ENCODE peak calls at places on chromosome 12, in nine cellular contexts. One of them, this sample, is unnamed.

GRCh38 chr12:63150255-63151060 is 543 bp downstream of the AVPR1A start:
- DNase-seq in epithelial cell of esophagus: peak
- DNase-seq in GOT3: no peak
- DNase-seq in naive thymus-derived CD4-positive, alpha-beta T cell: no peak
- DNase-seq in activated T-cell treated with anti-CD3 and anti-CD28 coated beads for 24 hours: no peak
- DNase-seq in Peyer's patch: no peak
- DNase-seq in Daoy: peak
- DNase-seq in HT1080: no peak
- DNase-seq in T-cell: no peak
- DNase-seq in this sample: no peak

GRCh38 chr12:28130625-28131598 is 59.3 kb upstream of the CCDC91 start:
- DNase-seq in Peyer's patch: no peak
- DNase-seq in epithelial cell of esophagus: peak
- DNase-seq in Daoy: peak
- DNase-seq in HT1080: peak
- DNase-seq in naive thymus-derived CD4-positive, alpha-beta T cell: no peak
- DNase-seq in activated T-cell treated with anti-CD3 and anti-CD28 coated beads for 24 hours: no peak
- DNase-seq in T-cell: no peak
- DNase-seq in GOT3: no peak
- DNase-seq in this sample: peak

GRCh38 chr12:47767197-47767724 is 5.8 kb upstream of the SLC48A1 start:
- DNase-seq in Peyer's patch: peak
- DNase-seq in epithelial cell of esophagus: peak
- DNase-seq in activated T-cell treated with anti-CD3 and anti-CD28 coated beads for 24 hours: peak
- DNase-seq in T-cell: peak
- DNase-seq in Daoy: peak
- DNase-seq in HT1080: no peak
- DNase-seq in GOT3: no peak
- DNase-seq in naive thymus-derived CD4-positive, alpha-beta T cell: peak
- DNase-seq in this sample: peak

GRCh38 chr12:18461738-18462137 is 200.4 kb downstream of the PIK3C2G start:
- DNase-seq in naive thymus-derived CD4-positive, alpha-beta T cell: no peak
- DNase-seq in GOT3: no peak
- DNase-seq in HT1080: no peak
- DNase-seq in Peyer's patch: no peak
- DNase-seq in activated T-cell treated with anti-CD3 and anti-CD28 coated beads for 24 hours: no peak
- DNase-seq in T-cell: no peak
- DNase-seq in epithelial cell of esophagus: no peak
- DNase-seq in Daoy: no peak
- DNase-seq in this sample: peak

GRCh38 chr12:24901975-24902461 is 46.9 kb downstream of the BCAT1 start:
- DNase-seq in epithelial cell of esophagus: peak
- DNase-seq in naive thymus-derived CD4-positive, alpha-beta T cell: peak
- DNase-seq in T-cell: no peak
- DNase-seq in HT1080: no peak
- DNase-seq in activated T-cell treated with anti-CD3 and anti-CD28 coated beads for 24 hours: no peak
- DNase-seq in Peyer's patch: no peak
- DNase-seq in Daoy: no peak
- DNase-seq in GOT3: no peak
- DNase-seq in this sample: no peak

GRCh38 chr12:4290011-4290790 is 16.6 kb downstream of the CCND2 start:
- DNase-seq in naive thymus-derived CD4-positive, alpha-beta T cell: no peak
- DNase-seq in Daoy: no peak
- DNase-seq in T-cell: no peak
- DNase-seq in activated T-cell treated with anti-CD3 and anti-CD28 coated beads for 24 hours: no peak
- DNase-seq in Peyer's patch: no peak
- DNase-seq in HT1080: no peak
- DNase-seq in GOT3: no peak
- DNase-seq in epithelial cell of esophagus: no peak
- DNase-seq in this sample: no peak

GRCh38 chr12:26473291-26473690 is 277.9 kb downstream of the SSPN start:
- DNase-seq in Daoy: no peak
- DNase-seq in activated T-cell treated with anti-CD3 and anti-CD28 coated beads for 24 hours: no peak
- DNase-seq in epithelial cell of esophagus: peak
- DNase-seq in GOT3: no peak
- DNase-seq in Peyer's patch: peak
- DNase-seq in T-cell: no peak
- DNase-seq in naive thymus-derived CD4-positive, alpha-beta T cell: no peak
- DNase-seq in HT1080: peak
- DNase-seq in this sample: no peak

GRCh38 chr12:109718390-109718789 is 4.8 kb downstream of the FAM222A start:
- DNase-seq in activated T-cell treated with anti-CD3 and anti-CD28 coated beads for 24 hours: no peak
- DNase-seq in T-cell: no peak
- DNase-seq in GOT3: no peak
- DNase-seq in Daoy: no peak
- DNase-seq in Peyer's patch: no peak
- DNase-seq in epithelial cell of esophagus: no peak
- DNase-seq in HT1080: no peak
- DNase-seq in naive thymus-derived CD4-positive, alpha-beta T cell: no peak
- DNase-seq in this sample: no peak

GRCh38 chr12:66647034-66647691 is 31.7 kb downstream of the GRIP1 start:
- DNase-seq in activated T-cell treated with anti-CD3 and anti-CD28 coated beads for 24 hours: no peak
- DNase-seq in naive thymus-derived CD4-positive, alpha-beta T cell: no peak
- DNase-seq in Daoy: peak
- DNase-seq in GOT3: no peak
- DNase-seq in HT1080: peak
- DNase-seq in T-cell: no peak
- DNase-seq in epithelial cell of esophagus: peak
- DNase-seq in Peyer's patch: no peak
- DNase-seq in this sample: peak

GRCh38 chr12:50589650-50590435 is 85.1 kb downstream of the DIP2B start:
- DNase-seq in HT1080: peak
- DNase-seq in naive thymus-derived CD4-positive, alpha-beta T cell: no peak
- DNase-seq in T-cell: no peak
- DNase-seq in Daoy: peak
- DNase-seq in GOT3: no peak
- DNase-seq in epithelial cell of esophagus: peak
- DNase-seq in Peyer's patch: no peak
- DNase-seq in activated T-cell treated with anti-CD3 and anti-CD28 coated beads for 24 hours: peak
- DNase-seq in this sample: no peak

GRCh38 chr12:56599797-56600196 is 30.3 kb downstream of the BAZ2A start:
- DNase-seq in epithelial cell of esophagus: no peak
- DNase-seq in Peyer's patch: no peak
- DNase-seq in GOT3: no peak
- DNase-seq in naive thymus-derived CD4-positive, alpha-beta T cell: no peak
- DNase-seq in Daoy: no peak
- DNase-seq in HT1080: no peak
- DNase-seq in T-cell: no peak
- DNase-seq in activated T-cell treated with anti-CD3 and anti-CD28 coated beads for 24 hours: no peak
- DNase-seq in this sample: no peak

GRCh38 chr12:1855241-1855640 is 34.9 kb downstream of the LRTM2 start:
- DNase-seq in Daoy: no peak
- DNase-seq in epithelial cell of esophagus: peak
- DNase-seq in activated T-cell treated with anti-CD3 and anti-CD28 coated beads for 24 hours: no peak
- DNase-seq in Peyer's patch: no peak
- DNase-seq in T-cell: no peak
- DNase-seq in HT1080: no peak
- DNase-seq in GOT3: no peak
- DNase-seq in naive thymus-derived CD4-positive, alpha-beta T cell: peak
- DNase-seq in this sample: no peak

GRCh38 chr12:108722463-108722862 is 8.9 kb downstream of the CORO1C start:
- DNase-seq in activated T-cell treated with anti-CD3 and anti-CD28 coated beads for 24 hours: no peak
- DNase-seq in naive thymus-derived CD4-positive, alpha-beta T cell: no peak
- DNase-seq in GOT3: no peak
- DNase-seq in epithelial cell of esophagus: no peak
- DNase-seq in Daoy: no peak
- DNase-seq in T-cell: no peak
- DNase-seq in HT1080: no peak
- DNase-seq in Peyer's patch: no peak
- DNase-seq in this sample: no peak

GRCh38 chr12:15278816-15279658 is 43.3 kb upstream of the PTPRO start:
- DNase-seq in GOT3: no peak
- DNase-seq in naive thymus-derived CD4-positive, alpha-beta T cell: no peak
- DNase-seq in Daoy: peak
- DNase-seq in HT1080: peak
- DNase-seq in activated T-cell treated with anti-CD3 and anti-CD28 coated beads for 24 hours: no peak
- DNase-seq in Peyer's patch: no peak
- DNase-seq in epithelial cell of esophagus: peak
- DNase-seq in T-cell: no peak
- DNase-seq in this sample: peak

GRCh38 chr12:44465139-44465538 is 411.0 kb downstream of the NELL2 start:
- DNase-seq in GOT3: no peak
- DNase-seq in Peyer's patch: no peak
- DNase-seq in T-cell: no peak
- DNase-seq in naive thymus-derived CD4-positive, alpha-beta T cell: no peak
- DNase-seq in epithelial cell of esophagus: no peak
- DNase-seq in activated T-cell treated with anti-CD3 and anti-CD28 coated beads for 24 hours: no peak
- DNase-seq in Daoy: no peak
- DNase-seq in HT1080: peak
- DNase-seq in this sample: no peak

GRCh38 chr12:71945121-71945520 is 6.5 kb downstream of the TPH2 start:
- DNase-seq in Peyer's patch: no peak
- DNase-seq in T-cell: no peak
- DNase-seq in GOT3: no peak
- DNase-seq in activated T-cell treated with anti-CD3 and anti-CD28 coated beads for 24 hours: no peak
- DNase-seq in epithelial cell of esophagus: no peak
- DNase-seq in Daoy: no peak
- DNase-seq in HT1080: no peak
- DNase-seq in naive thymus-derived CD4-positive, alpha-beta T cell: no peak
- DNase-seq in this sample: no peak

GRCh38 chr12:132494294-132495164 is 4.6 kb downstream of the FBRSL1 start:
- DNase-seq in activated T-cell treated with anti-CD3 and anti-CD28 coated beads for 24 hours: no peak
- DNase-seq in epithelial cell of esophagus: peak
- DNase-seq in Daoy: no peak
- DNase-seq in naive thymus-derived CD4-positive, alpha-beta T cell: no peak
- DNase-seq in T-cell: no peak
- DNase-seq in Peyer's patch: no peak
- DNase-seq in GOT3: no peak
- DNase-seq in HT1080: no peak
- DNase-seq in this sample: no peak

GRCh38 chr12:48143898-48144297 is 13.4 kb downstream of the ASB8 start:
- DNase-seq in HT1080: no peak
- DNase-seq in activated T-cell treated with anti-CD3 and anti-CD28 coated beads for 24 hours: no peak
- DNase-seq in Daoy: no peak
- DNase-seq in epithelial cell of esophagus: no peak
- DNase-seq in naive thymus-derived CD4-positive, alpha-beta T cell: no peak
- DNase-seq in T-cell: no peak
- DNase-seq in GOT3: no peak
- DNase-seq in Peyer's patch: no peak
- DNase-seq in this sample: no peak

GRCh38 chr12:122835693-122836026 is 403 bp downstream of the HIP1R start:
- DNase-seq in Daoy: peak
- DNase-seq in epithelial cell of esophagus: peak
- DNase-seq in activated T-cell treated with anti-CD3 and anti-CD28 coated beads for 24 hours: no peak
- DNase-seq in naive thymus-derived CD4-positive, alpha-beta T cell: peak
- DNase-seq in T-cell: no peak
- DNase-seq in GOT3: no peak
- DNase-seq in Peyer's patch: peak
- DNase-seq in HT1080: no peak
- DNase-seq in this sample: no peak

GRCh38 chr12:106127289-106128126 is 11.2 kb downstream of the NUAK1 start:
- DNase-seq in Peyer's patch: no peak
- DNase-seq in GOT3: no peak
- DNase-seq in activated T-cell treated with anti-CD3 and anti-CD28 coated beads for 24 hours: no peak
- DNase-seq in HT1080: peak
- DNase-seq in Daoy: no peak
- DNase-seq in T-cell: no peak
- DNase-seq in epithelial cell of esophagus: no peak
- DNase-seq in naive thymus-derived CD4-positive, alpha-beta T cell: no peak
- DNase-seq in this sample: no peak

GRCh38 chr12:104218935-104219334 is 3.4 kb downstream of the TXNRD1 start:
- DNase-seq in naive thymus-derived CD4-positive, alpha-beta T cell: no peak
- DNase-seq in epithelial cell of esophagus: peak
- DNase-seq in GOT3: no peak
- DNase-seq in HT1080: peak
- DNase-seq in activated T-cell treated with anti-CD3 and anti-CD28 coated beads for 24 hours: no peak
- DNase-seq in T-cell: no peak
- DNase-seq in Daoy: peak
- DNase-seq in Peyer's patch: no peak
- DNase-seq in this sample: peak

GRCh38 chr12:19404232-19404880 is 34.9 kb upstream of the AEBP2 start:
- DNase-seq in naive thymus-derived CD4-positive, alpha-beta T cell: no peak
- DNase-seq in T-cell: peak
- DNase-seq in epithelial cell of esophagus: no peak
- DNase-seq in GOT3: no peak
- DNase-seq in activated T-cell treated with anti-CD3 and anti-CD28 coated beads for 24 hours: no peak
- DNase-seq in HT1080: no peak
- DNase-seq in Daoy: no peak
- DNase-seq in Peyer's patch: no peak
- DNase-seq in this sample: no peak

GRCh38 chr12:47082963-47083621 is 3.3 kb upstream of the AMIGO2 start:
- DNase-seq in GOT3: no peak
- DNase-seq in Daoy: peak
- DNase-seq in T-cell: no peak
- DNase-seq in Peyer's patch: no peak
- DNase-seq in activated T-cell treated with anti-CD3 and anti-CD28 coated beads for 24 hours: no peak
- DNase-seq in HT1080: peak
- DNase-seq in epithelial cell of esophagus: peak
- DNase-seq in naive thymus-derived CD4-positive, alpha-beta T cell: no peak
- DNase-seq in this sample: peak

GRCh38 chr12:94586589-94587259 is 63.6 kb downstream of the TMCC3 start:
- DNase-seq in epithelial cell of esophagus: no peak
- DNase-seq in naive thymus-derived CD4-positive, alpha-beta T cell: no peak
- DNase-seq in T-cell: no peak
- DNase-seq in HT1080: no peak
- DNase-seq in GOT3: no peak
- DNase-seq in activated T-cell treated with anti-CD3 and anti-CD28 coated beads for 24 hours: no peak
- DNase-seq in Peyer's patch: no peak
- DNase-seq in Daoy: no peak
- DNase-seq in this sample: no peak

GRCh38 chr12:47349770-47350408 is 270.1 kb upstream of the AMIGO2 start:
- DNase-seq in GOT3: no peak
- DNase-seq in activated T-cell treated with anti-CD3 and anti-CD28 coated beads for 24 hours: no peak
- DNase-seq in Peyer's patch: no peak
- DNase-seq in HT1080: peak
- DNase-seq in T-cell: no peak
- DNase-seq in Daoy: no peak
- DNase-seq in naive thymus-derived CD4-positive, alpha-beta T cell: no peak
- DNase-seq in epithelial cell of esophagus: no peak
- DNase-seq in this sample: no peak

GRCh38 chr12:113805201-113805600 is 160.9 kb downstream of the RBM19 start:
- DNase-seq in HT1080: no peak
- DNase-seq in GOT3: no peak
- DNase-seq in activated T-cell treated with anti-CD3 and anti-CD28 coated beads for 24 hours: no peak
- DNase-seq in Daoy: no peak
- DNase-seq in naive thymus-derived CD4-positive, alpha-beta T cell: no peak
- DNase-seq in T-cell: no peak
- DNase-seq in epithelial cell of esophagus: no peak
- DNase-seq in Peyer's patch: no peak
- DNase-seq in this sample: no peak

GRCh38 chr12:46227616-46228015 is 41.2 kb downstream of the SLC38A1 start:
- DNase-seq in T-cell: no peak
- DNase-seq in Peyer's patch: no peak
- DNase-seq in HT1080: no peak
- DNase-seq in Daoy: no peak
- DNase-seq in activated T-cell treated with anti-CD3 and anti-CD28 coated beads for 24 hours: no peak
- DNase-seq in epithelial cell of esophagus: no peak
- DNase-seq in naive thymus-derived CD4-positive, alpha-beta T cell: no peak
- DNase-seq in GOT3: no peak
- DNase-seq in this sample: no peak

GRCh38 chr12:15728118-15728598 is 61.0 kb downstream of the EPS8 start:
- DNase-seq in HT1080: peak
- DNase-seq in naive thymus-derived CD4-positive, alpha-beta T cell: no peak
- DNase-seq in epithelial cell of esophagus: peak
- DNase-seq in T-cell: no peak
- DNase-seq in GOT3: peak
- DNase-seq in Peyer's patch: no peak
- DNase-seq in activated T-cell treated with anti-CD3 and anti-CD28 coated beads for 24 hours: no peak
- DNase-seq in Daoy: peak
- DNase-seq in this sample: peak

GRCh38 chr12:4044101-4044500 is 170.9 kb upstream of the PARP11 start:
- DNase-seq in GOT3: no peak
- DNase-seq in Daoy: no peak
- DNase-seq in HT1080: no peak
- DNase-seq in epithelial cell of esophagus: no peak
- DNase-seq in Peyer's patch: no peak
- DNase-seq in naive thymus-derived CD4-positive, alpha-beta T cell: no peak
- DNase-seq in activated T-cell treated with anti-CD3 and anti-CD28 coated beads for 24 hours: no peak
- DNase-seq in T-cell: no peak
- DNase-seq in this sample: no peak

GRCh38 chr12:92537235-92537960 is 165.4 kb upstream of the PLEKHG7 start:
- DNase-seq in GOT3: no peak
- DNase-seq in HT1080: no peak
- DNase-seq in activated T-cell treated with anti-CD3 and anti-CD28 coated beads for 24 hours: no peak
- DNase-seq in Peyer's patch: no peak
- DNase-seq in Daoy: no peak
- DNase-seq in T-cell: no peak
- DNase-seq in naive thymus-derived CD4-positive, alpha-beta T cell: no peak
- DNase-seq in epithelial cell of esophagus: no peak
- DNase-seq in this sample: no peak

GRCh38 chr12:130572553-130572952 is 143.5 kb downstream of the RIMBP2 start:
- DNase-seq in naive thymus-derived CD4-positive, alpha-beta T cell: no peak
- DNase-seq in HT1080: no peak
- DNase-seq in activated T-cell treated with anti-CD3 and anti-CD28 coated beads for 24 hours: no peak
- DNase-seq in GOT3: no peak
- DNase-seq in epithelial cell of esophagus: no peak
- DNase-seq in T-cell: no peak
- DNase-seq in Daoy: no peak
- DNase-seq in Peyer's patch: no peak
- DNase-seq in this sample: no peak